ENCODE peak calls at places on chromosome 2, in eight cellular contexts. One of them, this sample, is unnamed.

GRCh38 chr2:23386422-23387220 is 1.6 kb downstream of the KLHL29 start:
- DNase-seq in mammary epithelial cell: peak; percentile 30
- DNase-seq in brain microvascular endothelial cell: no peak
- DNase-seq in HFFc6: no peak
- DNase-seq in K562: no peak
- DNase-seq in A549: peak; percentile 24
- DNase-seq in cardiac fibroblast: peak; percentile 26
- DNase-seq in omental fat pad: no peak
- DNase-seq in this sample: no peak

GRCh38 chr2:149808556-149808955 is 221.0 kb upstream of the MMADHC start:
- DNase-seq in mammary epithelial cell: no peak
- DNase-seq in brain microvascular endothelial cell: no peak
- DNase-seq in HFFc6: no peak
- DNase-seq in K562: no peak
- DNase-seq in A549: no peak
- DNase-seq in cardiac fibroblast: peak; percentile 11
- DNase-seq in omental fat pad: no peak
- DNase-seq in this sample: no peak

GRCh38 chr2:190468814-190469569 is 60.8 kb downstream of the MFSD6 start:
- DNase-seq in mammary epithelial cell: peak; percentile 92
- DNase-seq in brain microvascular endothelial cell: peak; percentile 97
- DNase-seq in HFFc6: peak; percentile 92
- DNase-seq in K562: peak; percentile 68
- DNase-seq in A549: peak; percentile 86
- DNase-seq in cardiac fibroblast: peak; percentile 98
- DNase-seq in omental fat pad: peak; percentile 64
- DNase-seq in this sample: peak; percentile 95

GRCh38 chr2:240134466-240134865 is 1.6 kb downstream of the COPS9 start:
- DNase-seq in mammary epithelial cell: no peak
- DNase-seq in brain microvascular endothelial cell: no peak
- DNase-seq in HFFc6: no peak
- DNase-seq in K562: no peak
- DNase-seq in A549: no peak
- DNase-seq in cardiac fibroblast: no peak
- DNase-seq in omental fat pad: no peak
- DNase-seq in this sample: no peak

GRCh38 chr2:231190531-231191197 is 7.8 kb upstream of the ARMC9 start:
- DNase-seq in mammary epithelial cell: no peak
- DNase-seq in brain microvascular endothelial cell: peak; percentile 28
- DNase-seq in HFFc6: no peak
- DNase-seq in K562: no peak
- DNase-seq in A549: no peak
- DNase-seq in cardiac fibroblast: peak; percentile 59
- DNase-seq in omental fat pad: no peak
- DNase-seq in this sample: no peak

GRCh38 chr2:38039111-38039510 is 36.8 kb downstream of the CYP1B1 start:
- DNase-seq in mammary epithelial cell: no peak
- DNase-seq in brain microvascular endothelial cell: no peak
- DNase-seq in HFFc6: no peak
- DNase-seq in K562: no peak
- DNase-seq in A549: no peak
- DNase-seq in cardiac fibroblast: peak; percentile 71
- DNase-seq in omental fat pad: no peak
- DNase-seq in this sample: peak; percentile 62

GRCh38 chr2:109701362-109701761 is 87.2 kb downstream of the SOWAHC start:
- DNase-seq in mammary epithelial cell: peak; percentile 53
- DNase-seq in brain microvascular endothelial cell: no peak
- DNase-seq in HFFc6: no peak
- DNase-seq in K562: no peak
- DNase-seq in A549: no peak
- DNase-seq in cardiac fibroblast: no peak
- DNase-seq in omental fat pad: no peak
- DNase-seq in this sample: peak; percentile 7

GRCh38 chr2:21333694-21334093 is 209.9 kb downstream of the TDRD15 start:
- DNase-seq in mammary epithelial cell: peak; percentile 13
- DNase-seq in brain microvascular endothelial cell: no peak
- DNase-seq in HFFc6: no peak
- DNase-seq in K562: no peak
- DNase-seq in A549: no peak
- DNase-seq in cardiac fibroblast: no peak
- DNase-seq in omental fat pad: no peak
- DNase-seq in this sample: no peak

GRCh38 chr2:26449278-26450030 is 28.5 kb downstream of the OTOF start:
- DNase-seq in mammary epithelial cell: no peak
- DNase-seq in brain microvascular endothelial cell: no peak
- DNase-seq in HFFc6: no peak
- DNase-seq in K562: no peak
- DNase-seq in A549: no peak
- DNase-seq in cardiac fibroblast: no peak
- DNase-seq in omental fat pad: no peak
- DNase-seq in this sample: no peak

GRCh38 chr2:46335966-46336436 is 38.8 kb downstream of the EPAS1 start:
- DNase-seq in mammary epithelial cell: no peak
- DNase-seq in brain microvascular endothelial cell: no peak
- DNase-seq in HFFc6: no peak
- DNase-seq in K562: no peak
- DNase-seq in A549: peak; percentile 82
- DNase-seq in cardiac fibroblast: peak; percentile 37
- DNase-seq in omental fat pad: no peak
- DNase-seq in this sample: no peak

GRCh38 chr2:128374001-128374710 is 55.5 kb upstream of the HS6ST1 start:
- DNase-seq in mammary epithelial cell: peak; percentile 63
- DNase-seq in brain microvascular endothelial cell: peak; percentile 76
- DNase-seq in HFFc6: peak; percentile 73
- DNase-seq in K562: no peak
- DNase-seq in A549: no peak
- DNase-seq in cardiac fibroblast: no peak
- DNase-seq in omental fat pad: no peak
- DNase-seq in this sample: no peak

GRCh38 chr2:180991820-180992219 is 11.4 kb downstream of the UBE2E3 start:
- DNase-seq in mammary epithelial cell: no peak
- DNase-seq in brain microvascular endothelial cell: no peak
- DNase-seq in HFFc6: no peak
- DNase-seq in K562: no peak
- DNase-seq in A549: no peak
- DNase-seq in cardiac fibroblast: no peak
- DNase-seq in omental fat pad: no peak
- DNase-seq in this sample: no peak

GRCh38 chr2:180990337-180990736 is 9.9 kb downstream of the UBE2E3 start:
- DNase-seq in mammary epithelial cell: peak; percentile 56
- DNase-seq in brain microvascular endothelial cell: no peak
- DNase-seq in HFFc6: no peak
- DNase-seq in K562: no peak
- DNase-seq in A549: no peak
- DNase-seq in cardiac fibroblast: peak; percentile 52
- DNase-seq in omental fat pad: no peak
- DNase-seq in this sample: no peak

GRCh38 chr2:180991361-180991760 is 11.0 kb downstream of the UBE2E3 start:
- DNase-seq in mammary epithelial cell: no peak
- DNase-seq in brain microvascular endothelial cell: no peak
- DNase-seq in HFFc6: no peak
- DNase-seq in K562: no peak
- DNase-seq in A549: no peak
- DNase-seq in cardiac fibroblast: no peak
- DNase-seq in omental fat pad: no peak
- DNase-seq in this sample: no peak

GRCh38 chr2:180990794-180991193 is 10.4 kb downstream of the UBE2E3 start:
- DNase-seq in mammary epithelial cell: no peak
- DNase-seq in brain microvascular endothelial cell: no peak
- DNase-seq in HFFc6: no peak
- DNase-seq in K562: no peak
- DNase-seq in A549: no peak
- DNase-seq in cardiac fibroblast: no peak
- DNase-seq in omental fat pad: no peak
- DNase-seq in this sample: no peak

DNA sequence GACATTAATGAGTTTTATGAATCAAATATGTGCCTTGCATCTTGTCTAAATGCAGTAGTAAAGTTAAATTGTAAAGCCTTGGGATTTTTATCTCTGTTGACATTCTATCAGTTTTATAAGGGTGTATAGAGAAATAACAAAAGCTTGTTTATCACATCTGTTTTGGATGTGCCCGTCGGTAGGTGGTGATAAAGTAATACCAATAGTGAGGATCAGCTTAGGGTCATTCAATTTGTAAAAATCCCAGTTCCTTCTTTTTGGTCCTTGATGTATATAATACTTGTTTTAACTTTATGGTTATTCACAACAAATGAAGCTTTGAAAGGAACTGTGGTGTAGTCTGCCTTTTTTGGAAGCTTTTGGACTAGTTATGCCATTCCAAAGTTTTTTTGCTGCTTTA is 12.6 kb downstream of the UBE2E3 start:
- DNase-seq in mammary epithelial cell: no peak
- DNase-seq in brain microvascular endothelial cell: no peak
- DNase-seq in HFFc6: no peak
- DNase-seq in K562: no peak
- DNase-seq in A549: no peak
- DNase-seq in cardiac fibroblast: no peak
- DNase-seq in omental fat pad: no peak
- DNase-seq in this sample: no peak
- TF ChIP-seq CTCF in mammary epithelial cell: no peak
- TF ChIP-seq CTCF in brain microvascular endothelial cell: no peak
- TF ChIP-seq CTCF in HFFc6: peak; percentile 23
- TF ChIP-seq CTCF in K562: no peak
- TF ChIP-seq CTCF in A549: no peak
- TF ChIP-seq CTCF in cardiac fibroblast: no peak
- TF ChIP-seq CTCF in omental fat pad: no peak
- TF ChIP-seq CTCF in this sample: no peak

GRCh38 chr2:143581989-143582719 is 452.9 kb downstream of the ARHGAP15 start:
- DNase-seq in mammary epithelial cell: no peak
- DNase-seq in brain microvascular endothelial cell: peak; percentile 46
- DNase-seq in HFFc6: no peak
- DNase-seq in K562: no peak
- DNase-seq in A549: no peak
- DNase-seq in cardiac fibroblast: peak; percentile 18
- DNase-seq in omental fat pad: no peak
- DNase-seq in this sample: peak; percentile 5
- TF ChIP-seq CTCF in mammary epithelial cell: peak; percentile 17
- TF ChIP-seq CTCF in brain microvascular endothelial cell: peak; percentile 60
- TF ChIP-seq CTCF in HFFc6: peak; percentile 50
- TF ChIP-seq CTCF in K562: peak; percentile 20
- TF ChIP-seq CTCF in A549: peak; percentile 16
- TF ChIP-seq CTCF in cardiac fibroblast: peak; percentile 28
- TF ChIP-seq CTCF in omental fat pad: no peak
- TF ChIP-seq CTCF in this sample: peak; percentile 13

GRCh38 chr2:145587922-145588321 is 1068.0 kb upstream of the ZEB2 start:
- DNase-seq in mammary epithelial cell: no peak
- DNase-seq in brain microvascular endothelial cell: no peak
- DNase-seq in HFFc6: no peak
- DNase-seq in K562: peak; percentile 5
- DNase-seq in A549: no peak
- DNase-seq in cardiac fibroblast: no peak
- DNase-seq in omental fat pad: no peak
- DNase-seq in this sample: no peak
- TF ChIP-seq CTCF in mammary epithelial cell: no peak
- TF ChIP-seq CTCF in brain microvascular endothelial cell: no peak
- TF ChIP-seq CTCF in HFFc6: no peak
- TF ChIP-seq CTCF in K562: no peak
- TF ChIP-seq CTCF in A549: no peak
- TF ChIP-seq CTCF in cardiac fibroblast: no peak
- TF ChIP-seq CTCF in omental fat pad: no peak
- TF ChIP-seq CTCF in this sample: no peak

DNA sequence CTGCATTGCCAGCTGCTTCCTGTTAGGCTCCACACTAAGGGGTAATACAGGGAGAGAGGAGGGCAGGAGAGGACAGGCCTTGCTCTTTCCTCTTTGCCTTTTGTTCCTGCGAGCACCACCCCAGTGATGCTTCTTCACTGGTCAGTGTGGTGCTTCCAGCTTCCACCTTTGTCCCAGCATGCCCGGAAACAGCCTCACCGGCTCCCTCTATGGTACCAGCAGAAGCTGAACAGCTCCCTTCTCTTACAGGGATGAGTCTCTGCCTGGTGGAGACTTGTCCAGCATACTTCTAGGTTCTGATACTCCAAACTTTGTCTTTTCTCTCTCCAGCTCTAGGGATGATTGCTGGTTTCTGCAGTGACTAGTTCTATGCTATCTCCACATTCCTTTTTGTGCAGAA is 413.3 kb downstream of the TSN start:
- DNase-seq in mammary epithelial cell: no peak
- DNase-seq in brain microvascular endothelial cell: no peak
- DNase-seq in HFFc6: no peak
- DNase-seq in K562: no peak
- DNase-seq in A549: no peak
- DNase-seq in cardiac fibroblast: peak; percentile 20
- DNase-seq in omental fat pad: no peak
- DNase-seq in this sample: peak; percentile 9
- TF ChIP-seq CTCF in mammary epithelial cell: peak; percentile 24
- TF ChIP-seq CTCF in brain microvascular endothelial cell: peak; percentile 31
- TF ChIP-seq CTCF in HFFc6: no peak
- TF ChIP-seq CTCF in K562: peak; percentile 24
- TF ChIP-seq CTCF in A549: no peak
- TF ChIP-seq CTCF in cardiac fibroblast: peak; percentile 35
- TF ChIP-seq CTCF in omental fat pad: no peak
- TF ChIP-seq CTCF in this sample: no peak

DNA sequence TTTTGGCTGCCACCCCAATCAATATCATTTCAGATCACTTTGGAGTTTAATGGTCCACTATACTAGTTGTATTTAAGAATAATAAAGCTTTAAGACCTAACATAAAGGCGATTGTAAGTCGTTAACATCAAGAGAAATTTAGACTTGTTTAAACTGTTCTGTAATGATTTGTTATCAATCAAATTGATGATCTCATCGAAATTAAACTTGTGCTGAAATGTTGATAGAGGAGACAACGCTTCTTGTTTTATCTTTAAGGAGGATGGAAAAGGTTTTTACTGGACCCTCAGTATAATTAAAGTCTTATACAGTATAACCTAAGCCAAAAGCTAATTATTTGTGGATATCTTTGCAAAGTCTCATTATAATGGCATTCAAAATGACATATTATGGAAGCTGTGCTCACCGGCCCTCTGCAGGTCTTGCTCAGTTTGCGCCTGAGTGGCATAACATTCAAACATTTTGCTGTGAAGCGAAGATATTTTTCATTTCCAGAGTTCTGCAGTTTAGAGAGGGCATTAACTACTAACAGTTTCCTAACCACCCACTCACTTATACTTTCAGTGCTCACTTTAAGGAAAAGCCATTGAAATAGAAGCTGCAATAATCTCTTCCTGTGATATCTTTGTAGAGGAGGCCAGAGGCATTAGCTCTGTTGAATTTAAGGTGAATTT is 1.4 kb upstream of the SERTAD2 start:
- DNase-seq in mammary epithelial cell: no peak
- DNase-seq in brain microvascular endothelial cell: no peak
- DNase-seq in HFFc6: peak; percentile 51
- DNase-seq in K562: no peak
- DNase-seq in A549: peak; percentile 45
- DNase-seq in cardiac fibroblast: peak; percentile 46
- DNase-seq in omental fat pad: no peak
- DNase-seq in this sample: no peak
- TF ChIP-seq CTCF in mammary epithelial cell: peak; percentile 40
- TF ChIP-seq CTCF in brain microvascular endothelial cell: peak; percentile 59
- TF ChIP-seq CTCF in HFFc6: peak; percentile 57
- TF ChIP-seq CTCF in K562: peak; percentile 46
- TF ChIP-seq CTCF in A549: peak; percentile 31
- TF ChIP-seq CTCF in cardiac fibroblast: peak; percentile 52
- TF ChIP-seq CTCF in omental fat pad: no peak
- TF ChIP-seq CTCF in this sample: peak; percentile 14

This sample was measured in MCF 10A.